ENCODE peak calls at places on chromosomes 4 and X, in seven cellular contexts. One of them, this sample, is unnamed.

GRCh38 chrX:114465689-114466088 is 118.2 kb upstream of the HTR2C start:
- DNase-seq in neuronal stem cell: no peak
- DNase-seq in LoVo: no peak
- DNase-seq in naive B cell: no peak
- DNase-seq in stimulated activated CD8-positive, alpha-beta memory T cell treated with anti-CD3 and anti-CD28 coated beads, Interleukin-2, amount 100 ng/mL, for 1 hour: no peak
- DNase-seq in activated effector memory CD4-positive, alpha-beta T cell treated with Interleukin-2 at 50 U/mL for 16 hours: no peak
- DNase-seq in HTR-8/SVneo: no peak
- DNase-seq in this sample: no peak

GRCh38 chrX:149630681-149631292 is 805 bp downstream of the TMEM185A start:
- DNase-seq in activated effector memory CD4-positive, alpha-beta T cell treated with Interleukin-2 at 50 U/mL for 16 hours: no peak
- DNase-seq in LoVo: peak; percentile 1
- DNase-seq in naive B cell: no peak
- DNase-seq in stimulated activated CD8-positive, alpha-beta memory T cell treated with anti-CD3 and anti-CD28 coated beads, Interleukin-2, amount 100 ng/mL, for 1 hour: no peak
- DNase-seq in HTR-8/SVneo: no peak
- DNase-seq in neuronal stem cell: no peak
- DNase-seq in this sample: no peak

GRCh38 chrX:154411322-154411980 is at the start of gene TAFAZZIN:
- DNase-seq in stimulated activated CD8-positive, alpha-beta memory T cell treated with anti-CD3 and anti-CD28 coated beads, Interleukin-2, amount 100 ng/mL, for 1 hour: peak; percentile 48
- DNase-seq in LoVo: peak; percentile 60
- DNase-seq in activated effector memory CD4-positive, alpha-beta T cell treated with Interleukin-2 at 50 U/mL for 16 hours: peak; percentile 65
- DNase-seq in naive B cell: peak; percentile 69
- DNase-seq in neuronal stem cell: peak; percentile 49
- DNase-seq in HTR-8/SVneo: peak; percentile 57
- DNase-seq in this sample: peak; percentile 9

GRCh38 chr4:79947386-79947785 is 125.6 kb downstream of the ANTXR2 start:
- DNase-seq in stimulated activated CD8-positive, alpha-beta memory T cell treated with anti-CD3 and anti-CD28 coated beads, Interleukin-2, amount 100 ng/mL, for 1 hour: no peak
- DNase-seq in LoVo: no peak
- DNase-seq in naive B cell: no peak
- DNase-seq in neuronal stem cell: no peak
- DNase-seq in HTR-8/SVneo: no peak
- DNase-seq in activated effector memory CD4-positive, alpha-beta T cell treated with Interleukin-2 at 50 U/mL for 16 hours: no peak
- DNase-seq in this sample: no peak

GRCh38 chr4:136088231-136088630 is 1444.1 kb downstream of the PCDH18 start:
- DNase-seq in neuronal stem cell: no peak
- DNase-seq in naive B cell: no peak
- DNase-seq in activated effector memory CD4-positive, alpha-beta T cell treated with Interleukin-2 at 50 U/mL for 16 hours: no peak
- DNase-seq in HTR-8/SVneo: no peak
- DNase-seq in LoVo: no peak
- DNase-seq in stimulated activated CD8-positive, alpha-beta memory T cell treated with anti-CD3 and anti-CD28 coated beads, Interleukin-2, amount 100 ng/mL, for 1 hour: no peak
- DNase-seq in this sample: no peak

GRCh38 chrX:68883800-68884199 is 55.0 kb downstream of the EFNB1 start:
- DNase-seq in neuronal stem cell: no peak
- DNase-seq in HTR-8/SVneo: no peak
- DNase-seq in LoVo: no peak
- DNase-seq in stimulated activated CD8-positive, alpha-beta memory T cell treated with anti-CD3 and anti-CD28 coated beads, Interleukin-2, amount 100 ng/mL, for 1 hour: no peak
- DNase-seq in activated effector memory CD4-positive, alpha-beta T cell treated with Interleukin-2 at 50 U/mL for 16 hours: no peak
- DNase-seq in naive B cell: no peak
- DNase-seq in this sample: no peak

GRCh38 chrX:19616959-19617358 is 101.7 kb upstream of the MAP3K15 start:
- DNase-seq in naive B cell: no peak
- DNase-seq in LoVo: no peak
- DNase-seq in HTR-8/SVneo: no peak
- DNase-seq in neuronal stem cell: no peak
- DNase-seq in activated effector memory CD4-positive, alpha-beta T cell treated with Interleukin-2 at 50 U/mL for 16 hours: no peak
- DNase-seq in stimulated activated CD8-positive, alpha-beta memory T cell treated with anti-CD3 and anti-CD28 coated beads, Interleukin-2, amount 100 ng/mL, for 1 hour: no peak
- DNase-seq in this sample: no peak

GRCh38 chrX:108699368-108699767 is 37.0 kb downstream of the IRS4 start:
- DNase-seq in activated effector memory CD4-positive, alpha-beta T cell treated with Interleukin-2 at 50 U/mL for 16 hours: no peak
- DNase-seq in naive B cell: no peak
- DNase-seq in HTR-8/SVneo: peak; percentile 0
- DNase-seq in neuronal stem cell: peak; percentile 0
- DNase-seq in LoVo: peak; percentile 20
- DNase-seq in stimulated activated CD8-positive, alpha-beta memory T cell treated with anti-CD3 and anti-CD28 coated beads, Interleukin-2, amount 100 ng/mL, for 1 hour: no peak
- DNase-seq in this sample: no peak

GRCh38 chrX:153340111-153340510 is 6.2 kb downstream of the ZNF275 start:
- DNase-seq in activated effector memory CD4-positive, alpha-beta T cell treated with Interleukin-2 at 50 U/mL for 16 hours: no peak
- DNase-seq in LoVo: no peak
- DNase-seq in stimulated activated CD8-positive, alpha-beta memory T cell treated with anti-CD3 and anti-CD28 coated beads, Interleukin-2, amount 100 ng/mL, for 1 hour: no peak
- DNase-seq in HTR-8/SVneo: no peak
- DNase-seq in neuronal stem cell: no peak
- DNase-seq in naive B cell: no peak
- DNase-seq in this sample: no peak

GRCh38 chr4:70589785-70590184 is 2.3 kb upstream of the AMBN start:
- DNase-seq in activated effector memory CD4-positive, alpha-beta T cell treated with Interleukin-2 at 50 U/mL for 16 hours: no peak
- DNase-seq in neuronal stem cell: no peak
- DNase-seq in HTR-8/SVneo: no peak
- DNase-seq in LoVo: no peak
- DNase-seq in naive B cell: peak; percentile 3
- DNase-seq in stimulated activated CD8-positive, alpha-beta memory T cell treated with anti-CD3 and anti-CD28 coated beads, Interleukin-2, amount 100 ng/mL, for 1 hour: no peak
- DNase-seq in this sample: no peak

GRCh38 chr4:55125763-55126541 is 557 bp upstream of the KDR start:
- DNase-seq in naive B cell: no peak
- DNase-seq in stimulated activated CD8-positive, alpha-beta memory T cell treated with anti-CD3 and anti-CD28 coated beads, Interleukin-2, amount 100 ng/mL, for 1 hour: no peak
- DNase-seq in activated effector memory CD4-positive, alpha-beta T cell treated with Interleukin-2 at 50 U/mL for 16 hours: no peak
- DNase-seq in neuronal stem cell: no peak
- DNase-seq in HTR-8/SVneo: peak; percentile 0
- DNase-seq in LoVo: no peak
- DNase-seq in this sample: no peak

GRCh38 chr4:121164291-121164690 is at the start of gene TNIP3:
- DNase-seq in stimulated activated CD8-positive, alpha-beta memory T cell treated with anti-CD3 and anti-CD28 coated beads, Interleukin-2, amount 100 ng/mL, for 1 hour: no peak
- DNase-seq in LoVo: no peak
- DNase-seq in activated effector memory CD4-positive, alpha-beta T cell treated with Interleukin-2 at 50 U/mL for 16 hours: no peak
- DNase-seq in HTR-8/SVneo: no peak
- DNase-seq in neuronal stem cell: no peak
- DNase-seq in naive B cell: no peak
- DNase-seq in this sample: no peak

GRCh38 chr4:1843852-1844251 is 12.1 kb downstream of the LETM1 start:
- DNase-seq in activated effector memory CD4-positive, alpha-beta T cell treated with Interleukin-2 at 50 U/mL for 16 hours: no peak
- DNase-seq in naive B cell: no peak
- DNase-seq in stimulated activated CD8-positive, alpha-beta memory T cell treated with anti-CD3 and anti-CD28 coated beads, Interleukin-2, amount 100 ng/mL, for 1 hour: no peak
- DNase-seq in neuronal stem cell: no peak
- DNase-seq in LoVo: no peak
- DNase-seq in HTR-8/SVneo: no peak
- DNase-seq in this sample: no peak